ENCODE peak calls at places on chromosomes 13 and 19, in five cellular contexts. U is stimulated activated effector memory CD8-positive, alpha-beta T cell treated with anti-CD3 and anti-CD28 coated beads, Interleukin-12 subunit alpha, Interleukin-12 subunit beta, amount 100 ng/mL, for 72 hours; T is AG08396; R is ACHN; A is DMS53. N is an unnamed sample.
A peak's percentile ranks its signal among the peaks of the same experiment; 100 is the strongest.

GRCh38 chr13:114067381-114067885 is 65.0 kb downstream of the RASA3 start:
- DNase-seq in U (no peak), T (peak; percentile 57), R (no peak), A (no peak), N (no peak)

GRCh38 chr13:22451345-22451744 is 729.4 kb upstream of the SGCG start:
- DNase-seq in U (no peak), T (no peak), R (no peak), A (no peak), N (peak; percentile 89)

GRCh38 chr19:17687857-17688784 is at the start of gene UNC13A:
- DNase-seq in U (peak; percentile 51), T (peak; percentile 86), R (peak; percentile 59), A (peak; percentile 72), N (peak; percentile 92)

GRCh38 chr19:19342086-19343015 is 21.7 kb downstream of the MAU2 start:
- DNase-seq in U (no peak), T (peak; percentile 89), R (peak; percentile 25), A (peak; percentile 85), N (peak; percentile 83)

GRCh38 chr13:89310943-89311342 is 1639.8 kb downstream of the SLITRK5 start:
- DNase-seq in U (no peak), T (no peak), R (no peak), A (no peak), N (no peak)

GRCh38 chr13:62243146-62243545 is 827.5 kb upstream of the PCDH20 start:
- DNase-seq in U (no peak), T (no peak), R (no peak), A (no peak), N (no peak)

GRCh38 chr19:50777830-50778303 is 7.6 kb downstream of the GPR32 start:
- DNase-seq in U (no peak), T (no peak), R (no peak), A (peak; percentile 23), N (peak; percentile 68)

GRCh38 chr13:28022848-28023518 is 34.5 kb upstream of the URAD start:
- DNase-seq in U (no peak), T (peak; percentile 16), R (no peak), A (no peak), N (peak; percentile 26)

GRCh38 chr13:113660066-113660465 is 2.1 kb upstream of the ATP4B start:
- DNase-seq in U (no peak), T (no peak), R (no peak), A (no peak), N (no peak)

GRCh38 chr19:16016226-16017137 is 59.8 kb upstream of the TPM4 start:
- DNase-seq in U (no peak), T (no peak), R (no peak), A (no peak), N (no peak)

GRCh38 chr13:50888362-50888761 is 21.2 kb upstream of the RNASEH2B start:
- DNase-seq in U (no peak), T (no peak), R (no peak), A (no peak), N (no peak)

GRCh38 chr13:33125821-33126570 is 109.8 kb downstream of the KL start:
- DNase-seq in U (no peak), T (peak; percentile 84), R (peak; percentile 90), A (peak; percentile 66), N (peak; percentile 19)

GRCh38 chr13:113762538-113762937 is 3.5 kb downstream of the TMEM255B start:
- DNase-seq in U (no peak), T (no peak), R (no peak), A (no peak), N (no peak)

GRCh38 chr13:105665284-105665683 is 870.2 kb downstream of the EFNB2 start:
- DNase-seq in U (no peak), T (no peak), R (peak; percentile 57), A (no peak), N (no peak)

GRCh38 chr19:48492925-48493717 is 18.5 kb downstream of the LMTK3 start:
- DNase-seq in U (peak; percentile 69), T (peak; percentile 99), R (peak; percentile 94), A (peak; percentile 99), N (peak; percentile 98)

GRCh38 chr19:1954547-1954946 is 13.6 kb downstream of the CSNK1G2 start:
- DNase-seq in U (no peak), T (no peak), R (no peak), A (no peak), N (no peak)

GRCh38 chr19:40714519-40715299 is 2.0 kb downstream of the COQ8B start:
- DNase-seq in U (peak; percentile 86), T (peak; percentile 93), R (peak; percentile 92), A (peak; percentile 98), N (peak; percentile 95)

GRCh38 chr13:110628477-110628793 is 13.1 kb downstream of the NAXD start:
- DNase-seq in U (no peak), T (no peak), R (no peak), A (no peak), N (no peak)

GRCh38 chr13:44191504-44192171 is 182.0 kb upstream of the SERP2 start:
- DNase-seq in U (no peak), T (peak; percentile 81), R (peak; percentile 46), A (peak; percentile 85), N (peak; percentile 83)

GRCh38 chr13:114002771-114003321 is 29.0 kb upstream of the C13orf46 start:
- DNase-seq in U (no peak), T (no peak), R (no peak), A (no peak), N (no peak)

GRCh38 chr19:648904-649733 is 9.4 kb downstream of the FGF22 start:
- DNase-seq in U (no peak), T (no peak), R (no peak), A (no peak), N (no peak)

GRCh38 chr19:28883241-28883693 is 329.7 kb downstream of the UQCRFS1 start:
- DNase-seq in U (no peak), T (peak; percentile 61), R (no peak), A (no peak), N (peak; percentile 41)

GRCh38 chr19:33396701-33397535 is 23.4 kb downstream of the CEBPG start:
- DNase-seq in U (no peak), T (no peak), R (no peak), A (no peak), N (peak; percentile 49)

GRCh38 chr19:16200038-16200775 is 2.5 kb downstream of the AP1M1 start:
- DNase-seq in U (no peak), T (peak; percentile 28), R (no peak), A (no peak), N (no peak)